ENCODE peak calls at places on chromosomes 7 and 10, in eight cellular contexts. One of them, this sample, is unnamed.
A peak's percentile ranks its signal among the peaks of the same experiment; 100 is the strongest.

GRCh38 chr10:95729323-95730055 is 26.5 kb upstream of the ENTPD1 start:
- DNase-seq in H54: no peak
- DNase-seq in esophagus squamous epithelium: no peak
- DNase-seq in IMR-90: no peak
- DNase-seq in gastrocnemius medialis: no peak
- DNase-seq in upper lobe of left lung: no peak
- DNase-seq in A549: no peak
- DNase-seq in uterus: no peak
- DNase-seq in this sample: no peak

GRCh38 chr7:106153891-106154449 is 41.9 kb upstream of the SYPL1 start:
- DNase-seq in A549: peak; percentile 75
- DNase-seq in esophagus squamous epithelium: no peak
- DNase-seq in gastrocnemius medialis: peak; percentile 66
- DNase-seq in upper lobe of left lung: peak; percentile 85
- DNase-seq in uterus: peak; percentile 85
- DNase-seq in H54: peak; percentile 75
- DNase-seq in IMR-90: peak; percentile 75
- DNase-seq in this sample: peak; percentile 89

GRCh38 chr7:106471686-106472440 is 187.1 kb upstream of the NAMPT start:
- DNase-seq in esophagus squamous epithelium: no peak
- DNase-seq in upper lobe of left lung: no peak
- DNase-seq in H54: no peak
- DNase-seq in uterus: no peak
- DNase-seq in A549: no peak
- DNase-seq in IMR-90: no peak
- DNase-seq in gastrocnemius medialis: no peak
- DNase-seq in this sample: no peak

GRCh38 chr7:153027904-153028303 is 268.4 kb downstream of the ACTR3B start:
- DNase-seq in A549: no peak
- DNase-seq in gastrocnemius medialis: no peak
- DNase-seq in IMR-90: no peak
- DNase-seq in esophagus squamous epithelium: no peak
- DNase-seq in H54: no peak
- DNase-seq in uterus: no peak
- DNase-seq in upper lobe of left lung: no peak
- DNase-seq in this sample: no peak

GRCh38 chr10:115026041-115026779 is 67.0 kb upstream of the ATRNL1 start:
- DNase-seq in gastrocnemius medialis: no peak
- DNase-seq in esophagus squamous epithelium: no peak
- DNase-seq in uterus: no peak
- DNase-seq in upper lobe of left lung: no peak
- DNase-seq in A549: no peak
- DNase-seq in IMR-90: no peak
- DNase-seq in H54: no peak
- DNase-seq in this sample: no peak

GRCh38 chr10:87511526-87511925 is 6.8 kb downstream of the MINPP1 start:
- DNase-seq in gastrocnemius medialis: no peak
- DNase-seq in IMR-90: no peak
- DNase-seq in upper lobe of left lung: no peak
- DNase-seq in esophagus squamous epithelium: no peak
- DNase-seq in H54: no peak
- DNase-seq in uterus: no peak
- DNase-seq in A549: no peak
- DNase-seq in this sample: no peak

GRCh38 chr10:52258791-52259427 is 55.2 kb upstream of the DKK1 start:
- DNase-seq in esophagus squamous epithelium: no peak
- DNase-seq in A549: no peak
- DNase-seq in gastrocnemius medialis: peak; percentile 53
- DNase-seq in uterus: no peak
- DNase-seq in upper lobe of left lung: no peak
- DNase-seq in H54: no peak
- DNase-seq in IMR-90: peak; percentile 37
- DNase-seq in this sample: no peak

GRCh38 chr10:72334196-72334831 is 20.4 kb downstream of the DNAJB12 start:
- DNase-seq in uterus: no peak
- DNase-seq in H54: no peak
- DNase-seq in gastrocnemius medialis: no peak
- DNase-seq in IMR-90: peak; percentile 50
- DNase-seq in esophagus squamous epithelium: no peak
- DNase-seq in upper lobe of left lung: no peak
- DNase-seq in A549: no peak
- DNase-seq in this sample: no peak

GRCh38 chr10:100551733-100552132 is 16.0 kb downstream of the HIF1AN start:
- DNase-seq in IMR-90: no peak
- DNase-seq in A549: no peak
- DNase-seq in uterus: no peak
- DNase-seq in esophagus squamous epithelium: no peak
- DNase-seq in gastrocnemius medialis: no peak
- DNase-seq in upper lobe of left lung: no peak
- DNase-seq in H54: no peak
- DNase-seq in this sample: no peak

DNA sequence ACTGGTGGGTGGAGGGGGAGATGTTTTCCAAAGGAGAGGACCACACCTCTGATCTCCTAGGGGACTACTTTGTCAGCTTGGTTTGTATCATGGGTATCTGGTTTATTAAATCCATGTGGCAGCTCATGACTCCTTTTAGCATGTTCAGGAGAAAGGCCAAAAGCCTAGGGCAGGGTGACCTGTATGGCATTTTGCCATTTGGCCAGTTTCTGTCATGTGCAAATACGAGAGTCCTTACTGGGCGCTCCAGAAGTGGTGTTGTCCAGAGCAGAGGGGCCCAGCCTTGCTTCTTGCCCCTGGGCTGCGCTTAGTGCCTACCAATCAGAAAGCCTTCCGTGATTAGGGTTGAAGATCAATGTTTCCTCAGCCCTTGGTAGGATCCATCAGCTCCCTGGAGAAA is 31.0 kb downstream of the ADRA2A start:
- DNase-seq in gastrocnemius medialis: no peak
- DNase-seq in H54: no peak
- DNase-seq in uterus: no peak
- DNase-seq in upper lobe of left lung: no peak
- DNase-seq in esophagus squamous epithelium: no peak
- DNase-seq in IMR-90: no peak
- DNase-seq in A549: no peak
- DNase-seq in this sample: no peak
- TF ChIP-seq POLR2A in gastrocnemius medialis: no peak
- TF ChIP-seq POLR2A in H54: no peak
- TF ChIP-seq POLR2A in uterus: no peak
- TF ChIP-seq POLR2A in upper lobe of left lung: no peak
- TF ChIP-seq POLR2A in esophagus squamous epithelium: no peak
- TF ChIP-seq POLR2A in IMR-90: no peak
- TF ChIP-seq POLR2A in A549: no peak
- TF ChIP-seq POLR2A in this sample: no peak

GRCh38 chr7:44491229-44491628 is 771 bp upstream of the NUDCD3 start:
- DNase-seq in upper lobe of left lung: no peak
- DNase-seq in gastrocnemius medialis: no peak
- DNase-seq in esophagus squamous epithelium: no peak
- DNase-seq in uterus: no peak
- DNase-seq in IMR-90: no peak
- DNase-seq in A549: no peak
- DNase-seq in H54: no peak
- DNase-seq in this sample: no peak

GRCh38 chr7:44498230-44498954 is 7.9 kb upstream of the NUDCD3 start:
- DNase-seq in esophagus squamous epithelium: no peak
- DNase-seq in gastrocnemius medialis: peak; percentile 60
- DNase-seq in upper lobe of left lung: no peak
- DNase-seq in uterus: no peak
- DNase-seq in A549: no peak
- DNase-seq in H54: no peak
- DNase-seq in IMR-90: no peak
- DNase-seq in this sample: no peak

GRCh38 chr7:44496385-44496784 is 5.9 kb upstream of the NUDCD3 start:
- DNase-seq in IMR-90: no peak
- DNase-seq in H54: no peak
- DNase-seq in upper lobe of left lung: no peak
- DNase-seq in A549: no peak
- DNase-seq in gastrocnemius medialis: no peak
- DNase-seq in uterus: no peak
- DNase-seq in esophagus squamous epithelium: no peak
- DNase-seq in this sample: no peak

GRCh38 chr7:44497151-44498013 is 6.9 kb upstream of the NUDCD3 start:
- DNase-seq in upper lobe of left lung: no peak
- DNase-seq in gastrocnemius medialis: no peak
- DNase-seq in uterus: no peak
- DNase-seq in H54: no peak
- DNase-seq in A549: no peak
- DNase-seq in esophagus squamous epithelium: no peak
- DNase-seq in IMR-90: no peak
- DNase-seq in this sample: no peak

GRCh38 chr7:44494960-44495359 is 4.5 kb upstream of the NUDCD3 start:
- DNase-seq in uterus: no peak
- DNase-seq in A549: no peak
- DNase-seq in upper lobe of left lung: no peak
- DNase-seq in gastrocnemius medialis: no peak
- DNase-seq in IMR-90: no peak
- DNase-seq in H54: no peak
- DNase-seq in esophagus squamous epithelium: no peak
- DNase-seq in this sample: no peak
- TF ChIP-seq POLR2A in uterus: no peak
- TF ChIP-seq POLR2A in A549: no peak
- TF ChIP-seq POLR2A in upper lobe of left lung: no peak
- TF ChIP-seq POLR2A in gastrocnemius medialis: no peak
- TF ChIP-seq POLR2A in IMR-90: no peak
- TF ChIP-seq POLR2A in H54: no peak
- TF ChIP-seq POLR2A in esophagus squamous epithelium: no peak
- TF ChIP-seq POLR2A in this sample: no peak

GRCh38 chr7:967361-968082 is 7.8 kb downstream of the COX19 start:
- DNase-seq in gastrocnemius medialis: no peak
- DNase-seq in uterus: no peak
- DNase-seq in esophagus squamous epithelium: no peak
- DNase-seq in A549: no peak
- DNase-seq in upper lobe of left lung: peak; percentile 79
- DNase-seq in H54: no peak
- DNase-seq in IMR-90: no peak
- DNase-seq in this sample: no peak
- TF ChIP-seq POLR2A in gastrocnemius medialis: no peak
- TF ChIP-seq POLR2A in uterus: no peak
- TF ChIP-seq POLR2A in esophagus squamous epithelium: no peak
- TF ChIP-seq POLR2A in A549: no peak
- TF ChIP-seq POLR2A in upper lobe of left lung: no peak
- TF ChIP-seq POLR2A in H54: no peak
- TF ChIP-seq POLR2A in IMR-90: no peak
- TF ChIP-seq POLR2A in this sample: no peak

GRCh38 chr10:31318854-31319601 is at the start of gene ZEB1:
- DNase-seq in uterus: peak; percentile 95
- DNase-seq in IMR-90: peak; percentile 93
- DNase-seq in esophagus squamous epithelium: peak; percentile 78
- DNase-seq in A549: peak; percentile 96
- DNase-seq in gastrocnemius medialis: peak; percentile 89
- DNase-seq in upper lobe of left lung: peak; percentile 94
- DNase-seq in H54: peak; percentile 40
- DNase-seq in this sample: peak; percentile 95

GRCh38 chr10:31319602-31320178 is 674 bp downstream of the ZEB1 start:
- DNase-seq in H54: peak; percentile 9
- DNase-seq in gastrocnemius medialis: no peak
- DNase-seq in IMR-90: no peak
- DNase-seq in upper lobe of left lung: peak; percentile 89
- DNase-seq in uterus: no peak
- DNase-seq in esophagus squamous epithelium: no peak
- DNase-seq in A549: no peak
- DNase-seq in this sample: no peak

GRCh38 chr10:31320598-31321211 is 1.7 kb downstream of the ZEB1 start:
- DNase-seq in H54: peak; percentile 26
- DNase-seq in uterus: peak; percentile 64
- DNase-seq in esophagus squamous epithelium: no peak
- DNase-seq in upper lobe of left lung: peak; percentile 86
- DNase-seq in IMR-90: peak; percentile 59
- DNase-seq in gastrocnemius medialis: peak; percentile 36
- DNase-seq in A549: peak; percentile 54
- DNase-seq in this sample: peak; percentile 44

GRCh38 chr10:31321396-31321941 is 2.5 kb downstream of the ZEB1 start:
- DNase-seq in IMR-90: peak; percentile 24
- DNase-seq in gastrocnemius medialis: peak; percentile 63
- DNase-seq in uterus: no peak
- DNase-seq in A549: no peak
- DNase-seq in upper lobe of left lung: no peak
- DNase-seq in esophagus squamous epithelium: no peak
- DNase-seq in H54: no peak
- DNase-seq in this sample: no peak

DNA sequence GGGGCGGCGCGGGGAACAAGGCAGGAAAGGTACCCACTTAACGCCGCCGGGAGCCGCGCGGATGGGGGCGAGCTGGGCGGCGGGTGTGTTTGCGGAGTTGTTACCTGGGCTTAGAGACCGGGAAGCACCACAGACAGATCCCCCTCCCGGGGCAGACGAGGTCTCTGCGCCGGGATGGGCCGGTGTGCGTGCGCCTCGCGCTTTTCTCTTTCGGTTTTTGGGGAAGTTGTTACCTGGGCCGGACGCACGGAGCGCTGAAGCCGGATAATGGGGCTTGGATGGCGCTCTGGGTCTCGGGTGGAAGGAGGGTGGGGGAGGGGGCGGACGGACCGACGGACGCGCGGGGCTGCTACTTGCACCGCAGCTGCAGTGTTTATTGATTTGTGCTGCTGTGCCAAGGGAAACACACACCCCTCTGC is 1.2 kb downstream of the ZEB1 start:
- DNase-seq in H54: peak; percentile 26
- DNase-seq in gastrocnemius medialis: peak; percentile 32
- DNase-seq in uterus: peak; percentile 55
- DNase-seq in esophagus squamous epithelium: no peak
- DNase-seq in A549: peak; percentile 43
- DNase-seq in IMR-90: no peak
- DNase-seq in upper lobe of left lung: no peak
- DNase-seq in this sample: peak; percentile 62
- TF ChIP-seq POLR2A in H54: no peak
- TF ChIP-seq POLR2A in gastrocnemius medialis: no peak
- TF ChIP-seq POLR2A in uterus: no peak
- TF ChIP-seq POLR2A in esophagus squamous epithelium: no peak
- TF ChIP-seq POLR2A in A549: no peak
- TF ChIP-seq POLR2A in IMR-90: no peak
- TF ChIP-seq POLR2A in upper lobe of left lung: no peak
- TF ChIP-seq POLR2A in this sample: no peak

GRCh38 chr7:130912086-130912909 is 178.3 kb upstream of the KLF14 start:
- DNase-seq in upper lobe of left lung: no peak
- DNase-seq in gastrocnemius medialis: no peak
- DNase-seq in IMR-90: peak; percentile 85
- DNase-seq in esophagus squamous epithelium: no peak
- DNase-seq in A549: peak; percentile 66
- DNase-seq in H54: no peak
- DNase-seq in uterus: no peak
- DNase-seq in this sample: no peak
- TF ChIP-seq POLR2A in upper lobe of left lung: no peak
- TF ChIP-seq POLR2A in gastrocnemius medialis: peak; percentile 60
- TF ChIP-seq POLR2A in IMR-90: peak; percentile 78
- TF ChIP-seq POLR2A in esophagus squamous epithelium: no peak
- TF ChIP-seq POLR2A in A549: no peak
- TF ChIP-seq POLR2A in H54: peak; percentile 28
- TF ChIP-seq POLR2A in uterus: peak; percentile 54
- TF ChIP-seq POLR2A in this sample: no peak

This sample was measured in thyroid gland.